ENCODE peak calls at places on chromosome 3, in eight cellular contexts. One of them, this sample, is unnamed.

GRCh38 chr3:51891242-51892039 is 11.7 kb downstream of the IQCF1 start:
- DNase-seq in mesothelial cell of epicardium: no peak
- DNase-seq in HCT116: no peak
- DNase-seq in GM12865: no peak
- DNase-seq in neural progenitor cell: no peak
- DNase-seq in choroid plexus epithelial cell: no peak
- DNase-seq in MM.1S: no peak
- DNase-seq in body of pancreas: no peak
- DNase-seq in this sample: no peak

GRCh38 chr3:112372396-112372795 is 39.4 kb downstream of the CD200 start:
- DNase-seq in mesothelial cell of epicardium: no peak
- DNase-seq in HCT116: no peak
- DNase-seq in GM12865: no peak
- DNase-seq in neural progenitor cell: no peak
- DNase-seq in choroid plexus epithelial cell: peak
- DNase-seq in MM.1S: no peak
- DNase-seq in body of pancreas: no peak
- DNase-seq in this sample: no peak

GRCh38 chr3:125165189-125165947 is 47.2 kb downstream of the SLC12A8 start:
- DNase-seq in mesothelial cell of epicardium: no peak
- DNase-seq in HCT116: no peak
- DNase-seq in GM12865: peak
- DNase-seq in neural progenitor cell: peak
- DNase-seq in choroid plexus epithelial cell: peak
- DNase-seq in MM.1S: no peak
- DNase-seq in body of pancreas: no peak
- DNase-seq in this sample: no peak

GRCh38 chr3:194938845-194939531 is 253.3 kb downstream of the FAM43A start:
- DNase-seq in mesothelial cell of epicardium: no peak
- DNase-seq in HCT116: no peak
- DNase-seq in GM12865: no peak
- DNase-seq in neural progenitor cell: no peak
- DNase-seq in choroid plexus epithelial cell: no peak
- DNase-seq in MM.1S: no peak
- DNase-seq in body of pancreas: no peak
- DNase-seq in this sample: no peak

GRCh38 chr3:103712320-103713008 is 1277.6 kb downstream of the ZPLD1 start:
- DNase-seq in mesothelial cell of epicardium: no peak
- DNase-seq in HCT116: peak
- DNase-seq in GM12865: no peak
- DNase-seq in neural progenitor cell: no peak
- DNase-seq in choroid plexus epithelial cell: peak
- DNase-seq in MM.1S: peak
- DNase-seq in body of pancreas: no peak
- DNase-seq in this sample: no peak

GRCh38 chr3:31145062-31145461 is 250.6 kb upstream of the GADL1 start:
- DNase-seq in mesothelial cell of epicardium: no peak
- DNase-seq in HCT116: no peak
- DNase-seq in GM12865: no peak
- DNase-seq in neural progenitor cell: no peak
- DNase-seq in choroid plexus epithelial cell: no peak
- DNase-seq in MM.1S: no peak
- DNase-seq in body of pancreas: no peak
- DNase-seq in this sample: no peak

GRCh38 chr3:177498037-177498857 is 301.0 kb upstream of the TBL1XR1 start:
- DNase-seq in mesothelial cell of epicardium: no peak
- DNase-seq in HCT116: no peak
- DNase-seq in GM12865: peak
- DNase-seq in neural progenitor cell: no peak
- DNase-seq in choroid plexus epithelial cell: peak
- DNase-seq in MM.1S: no peak
- DNase-seq in body of pancreas: peak
- DNase-seq in this sample: no peak

GRCh38 chr3:71428841-71429609 is 154.5 kb downstream of the FOXP1 start:
- DNase-seq in mesothelial cell of epicardium: no peak
- DNase-seq in HCT116: no peak
- DNase-seq in GM12865: no peak
- DNase-seq in neural progenitor cell: no peak
- DNase-seq in choroid plexus epithelial cell: peak
- DNase-seq in MM.1S: no peak
- DNase-seq in body of pancreas: peak
- DNase-seq in this sample: no peak

GRCh38 chr3:54859204-54859603 is 68.7 kb downstream of the LRTM1 start:
- DNase-seq in mesothelial cell of epicardium: no peak
- DNase-seq in HCT116: no peak
- DNase-seq in GM12865: no peak
- DNase-seq in neural progenitor cell: no peak
- DNase-seq in choroid plexus epithelial cell: peak
- DNase-seq in MM.1S: no peak
- DNase-seq in body of pancreas: no peak
- DNase-seq in this sample: no peak

GRCh38 chr3:31946484-31947081 is 34.5 kb downstream of the OSBPL10 start:
- DNase-seq in mesothelial cell of epicardium: no peak
- DNase-seq in HCT116: no peak
- DNase-seq in GM12865: peak
- DNase-seq in neural progenitor cell: no peak
- DNase-seq in choroid plexus epithelial cell: no peak
- DNase-seq in MM.1S: no peak
- DNase-seq in body of pancreas: no peak
- DNase-seq in this sample: no peak

GRCh38 chr3:40452876-40453730 is 4.0 kb upstream of the RPL14 start:
- DNase-seq in mesothelial cell of epicardium: peak
- DNase-seq in HCT116: peak
- DNase-seq in GM12865: peak
- DNase-seq in neural progenitor cell: peak
- DNase-seq in choroid plexus epithelial cell: peak
- DNase-seq in MM.1S: peak
- DNase-seq in body of pancreas: peak
- DNase-seq in this sample: peak

GRCh38 chr3:139797724-139798343 is 120.1 kb upstream of the NMNAT3 start:
- DNase-seq in mesothelial cell of epicardium: peak
- DNase-seq in HCT116: no peak
- DNase-seq in GM12865: peak
- DNase-seq in neural progenitor cell: peak
- DNase-seq in choroid plexus epithelial cell: peak
- DNase-seq in MM.1S: peak
- DNase-seq in body of pancreas: peak
- DNase-seq in this sample: no peak

GRCh38 chr3:58188173-58188564 is 22.6 kb downstream of the DNASE1L3 start:
- DNase-seq in mesothelial cell of epicardium: no peak
- DNase-seq in HCT116: no peak
- DNase-seq in GM12865: no peak
- DNase-seq in neural progenitor cell: no peak
- DNase-seq in choroid plexus epithelial cell: no peak
- DNase-seq in MM.1S: no peak
- DNase-seq in body of pancreas: no peak
- DNase-seq in this sample: no peak

GRCh38 chr3:126170073-126170916 is 10.1 kb downstream of the ALDH1L1 start:
- DNase-seq in mesothelial cell of epicardium: no peak
- DNase-seq in HCT116: no peak
- DNase-seq in GM12865: no peak
- DNase-seq in neural progenitor cell: no peak
- DNase-seq in choroid plexus epithelial cell: no peak
- DNase-seq in MM.1S: no peak
- DNase-seq in body of pancreas: no peak
- DNase-seq in this sample: no peak

GRCh38 chr3:154904328-154904727 is 175.8 kb upstream of the MME start:
- DNase-seq in mesothelial cell of epicardium: no peak
- DNase-seq in HCT116: peak
- DNase-seq in GM12865: peak
- DNase-seq in neural progenitor cell: peak
- DNase-seq in choroid plexus epithelial cell: peak
- DNase-seq in MM.1S: peak
- DNase-seq in body of pancreas: no peak
- DNase-seq in this sample: no peak

GRCh38 chr3:152021951-152022461 is 148.6 kb downstream of the SUCNR1 start:
- DNase-seq in mesothelial cell of epicardium: no peak
- DNase-seq in HCT116: peak
- DNase-seq in GM12865: no peak
- DNase-seq in neural progenitor cell: no peak
- DNase-seq in choroid plexus epithelial cell: peak
- DNase-seq in MM.1S: no peak
- DNase-seq in body of pancreas: no peak
- DNase-seq in this sample: no peak

GRCh38 chr3:190860531-190860930 is 2.0 kb downstream of the GMNC start:
- DNase-seq in mesothelial cell of epicardium: no peak
- DNase-seq in HCT116: no peak
- DNase-seq in GM12865: no peak
- DNase-seq in neural progenitor cell: no peak
- DNase-seq in choroid plexus epithelial cell: no peak
- DNase-seq in MM.1S: no peak
- DNase-seq in body of pancreas: no peak
- DNase-seq in this sample: no peak

GRCh38 chr3:47890832-47891620 is 88.1 kb downstream of the DHX30 start:
- DNase-seq in mesothelial cell of epicardium: no peak
- DNase-seq in HCT116: no peak
- DNase-seq in GM12865: no peak
- DNase-seq in neural progenitor cell: peak
- DNase-seq in choroid plexus epithelial cell: no peak
- DNase-seq in MM.1S: no peak
- DNase-seq in body of pancreas: no peak
- DNase-seq in this sample: no peak

GRCh38 chr3:27108322-27108721 is 260.9 kb downstream of the NEK10 start:
- DNase-seq in mesothelial cell of epicardium: no peak
- DNase-seq in HCT116: no peak
- DNase-seq in GM12865: no peak
- DNase-seq in neural progenitor cell: no peak
- DNase-seq in choroid plexus epithelial cell: no peak
- DNase-seq in MM.1S: no peak
- DNase-seq in body of pancreas: no peak
- DNase-seq in this sample: no peak

GRCh38 chr3:27110020-27110419 is 259.2 kb downstream of the NEK10 start:
- DNase-seq in mesothelial cell of epicardium: no peak
- DNase-seq in HCT116: no peak
- DNase-seq in GM12865: no peak
- DNase-seq in neural progenitor cell: no peak
- DNase-seq in choroid plexus epithelial cell: no peak
- DNase-seq in MM.1S: no peak
- DNase-seq in body of pancreas: no peak
- DNase-seq in this sample: no peak

DNA sequence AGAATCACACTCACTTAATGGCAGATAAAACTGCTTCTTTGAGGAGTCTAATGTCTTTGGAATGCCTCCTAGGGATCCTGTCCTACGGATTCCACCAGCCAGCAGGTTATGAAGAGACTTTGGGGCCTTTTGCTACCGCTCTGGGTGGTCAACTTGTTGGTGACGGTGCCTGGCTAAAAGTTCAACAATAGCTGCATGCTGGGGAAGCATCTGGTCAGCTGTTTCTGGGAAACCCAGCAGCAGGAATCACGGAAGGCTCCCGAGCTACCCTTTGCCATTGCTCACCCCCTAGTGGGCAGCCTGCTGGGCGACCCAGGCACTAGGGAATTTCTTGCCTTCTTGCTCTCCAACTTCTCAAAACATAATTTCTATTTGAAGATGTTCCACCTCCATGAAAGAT is 263.3 kb downstream of the NEK10 start:
- DNase-seq in mesothelial cell of epicardium: no peak
- DNase-seq in HCT116: no peak
- DNase-seq in GM12865: no peak
- DNase-seq in neural progenitor cell: peak
- DNase-seq in choroid plexus epithelial cell: peak
- DNase-seq in MM.1S: no peak
- DNase-seq in body of pancreas: peak
- DNase-seq in this sample: no peak
- TF ChIP-seq CTCF in mesothelial cell of epicardium: no peak
- TF ChIP-seq CTCF in HCT116: no peak
- TF ChIP-seq CTCF in GM12865: no peak
- TF ChIP-seq CTCF in neural progenitor cell: peak
- TF ChIP-seq CTCF in choroid plexus epithelial cell: peak
- TF ChIP-seq CTCF in MM.1S: peak
- TF ChIP-seq CTCF in body of pancreas: no peak
- TF ChIP-seq CTCF in this sample: no peak

GRCh38 chr3:110253794-110254193 is 817.8 kb upstream of the NECTIN3 start:
- DNase-seq in mesothelial cell of epicardium: no peak
- DNase-seq in HCT116: no peak
- DNase-seq in GM12865: no peak
- DNase-seq in neural progenitor cell: no peak
- DNase-seq in choroid plexus epithelial cell: no peak
- DNase-seq in MM.1S: no peak
- DNase-seq in body of pancreas: no peak
- DNase-seq in this sample: no peak

GRCh38 chr3:110248666-110249065 is 823.0 kb upstream of the NECTIN3 start:
- DNase-seq in mesothelial cell of epicardium: no peak
- DNase-seq in HCT116: no peak
- DNase-seq in GM12865: no peak
- DNase-seq in neural progenitor cell: no peak
- DNase-seq in choroid plexus epithelial cell: peak
- DNase-seq in MM.1S: no peak
- DNase-seq in body of pancreas: no peak
- DNase-seq in this sample: no peak

DNA sequence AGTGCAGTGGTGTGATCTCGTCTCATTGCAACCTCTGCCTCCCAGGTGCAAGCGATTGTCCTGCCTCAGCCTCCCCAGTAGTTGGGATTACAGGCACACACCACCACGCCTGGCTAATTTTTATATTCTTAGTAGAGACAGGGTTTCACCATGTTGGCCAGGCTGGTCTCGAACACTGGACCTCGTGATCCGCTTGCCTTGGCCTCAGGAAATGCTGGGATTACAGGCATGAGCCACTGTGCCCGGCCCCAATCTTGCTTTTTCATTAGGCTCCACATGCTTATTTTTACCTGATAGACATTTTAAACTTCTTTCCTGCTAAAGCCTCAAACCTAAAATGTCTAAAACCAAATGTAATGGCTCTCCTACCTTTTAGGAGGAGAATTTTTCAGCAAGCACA is 817.0 kb upstream of the NECTIN3 start:
- DNase-seq in mesothelial cell of epicardium: no peak
- DNase-seq in HCT116: no peak
- DNase-seq in GM12865: no peak
- DNase-seq in neural progenitor cell: no peak
- DNase-seq in choroid plexus epithelial cell: no peak
- DNase-seq in MM.1S: no peak
- DNase-seq in body of pancreas: no peak
- DNase-seq in this sample: no peak
- TF ChIP-seq CTCF in mesothelial cell of epicardium: no peak
- TF ChIP-seq CTCF in HCT116: no peak
- TF ChIP-seq CTCF in GM12865: no peak
- TF ChIP-seq CTCF in neural progenitor cell: no peak
- TF ChIP-seq CTCF in choroid plexus epithelial cell: no peak
- TF ChIP-seq CTCF in MM.1S: no peak
- TF ChIP-seq CTCF in body of pancreas: no peak
- TF ChIP-seq CTCF in this sample: no peak

GRCh38 chr3:66196633-66197032 is 24.2 kb upstream of the SLC25A26 start:
- DNase-seq in mesothelial cell of epicardium: no peak
- DNase-seq in HCT116: no peak
- DNase-seq in GM12865: no peak
- DNase-seq in neural progenitor cell: no peak
- DNase-seq in choroid plexus epithelial cell: no peak
- DNase-seq in MM.1S: no peak
- DNase-seq in body of pancreas: no peak
- DNase-seq in this sample: no peak
- TF ChIP-seq CTCF in mesothelial cell of epicardium: peak
- TF ChIP-seq CTCF in HCT116: peak
- TF ChIP-seq CTCF in GM12865: no peak
- TF ChIP-seq CTCF in neural progenitor cell: peak
- TF ChIP-seq CTCF in choroid plexus epithelial cell: peak
- TF ChIP-seq CTCF in MM.1S: peak
- TF ChIP-seq CTCF in body of pancreas: no peak
- TF ChIP-seq CTCF in this sample: no peak

GRCh38 chr3:28335246-28335645 is 13.3 kb upstream of the ZCWPW2 start:
- DNase-seq in mesothelial cell of epicardium: no peak
- DNase-seq in HCT116: no peak
- DNase-seq in GM12865: no peak
- DNase-seq in neural progenitor cell: no peak
- DNase-seq in choroid plexus epithelial cell: no peak
- DNase-seq in MM.1S: no peak
- DNase-seq in body of pancreas: no peak
- DNase-seq in this sample: no peak

GRCh38 chr3:28334552-28334951 is 14.0 kb upstream of the ZCWPW2 start:
- DNase-seq in mesothelial cell of epicardium: no peak
- DNase-seq in HCT116: no peak
- DNase-seq in GM12865: no peak
- DNase-seq in neural progenitor cell: no peak
- DNase-seq in choroid plexus epithelial cell: peak
- DNase-seq in MM.1S: no peak
- DNase-seq in body of pancreas: no peak
- DNase-seq in this sample: no peak
- TF ChIP-seq CTCF in mesothelial cell of epicardium: no peak
- TF ChIP-seq CTCF in HCT116: peak
- TF ChIP-seq CTCF in GM12865: no peak
- TF ChIP-seq CTCF in neural progenitor cell: peak
- TF ChIP-seq CTCF in choroid plexus epithelial cell: peak
- TF ChIP-seq CTCF in MM.1S: peak
- TF ChIP-seq CTCF in body of pancreas: no peak
- TF ChIP-seq CTCF in this sample: peak